ENCODE peak calls at places on chromosomes 2 and 18, in ten cellular contexts. B is sciatic nerve; Z is hypothalamus; R is fibroblast of pulmonary artery; P is GM10248; C is activated T-cell treated with anti-CD3 and anti-CD28 coated beads, Interleukin-2, amount 50 U/mL, for 48 hours; E is ACHN; O is activated B cell treated with CpG ODN at 0.5 μM for 24 hours; U is cardiac muscle cell; F is right cardiac atrium. Q is an unnamed sample.

GRCh38 chr18:10278265-10278664 is 176.2 kb upstream of the APCDD1 start:
- DNase-seq in B (no peak), Z (no peak), R (no peak), P (no peak), C (no peak), E (no peak), O (no peak), U (no peak), F (no peak), Q (no peak)

GRCh38 chr2:217805679-217806479 is 196.9 kb downstream of the TNS1 start:
- DNase-seq in B (peak; percentile 58), Z (no peak), R (no peak), P (no peak), C (no peak), E (no peak), O (no peak), U (no peak), F (peak; percentile 57), Q (no peak)

GRCh38 chr2:159882069-159882468 is 84.1 kb upstream of the CD302 start:
- DNase-seq in B (no peak), Z (no peak), R (no peak), P (no peak), C (no peak), E (no peak), O (no peak), U (no peak), F (no peak), Q (no peak)

GRCh38 chr2:8438996-8439395 is 242.9 kb upstream of the ID2 start:
- DNase-seq in B (no peak), Z (no peak), R (no peak), P (no peak), C (no peak), E (no peak), O (no peak), U (no peak), F (peak; percentile 70), Q (no peak)

GRCh38 chr2:198102841-198103240 is 298.4 kb downstream of the PLCL1 start:
- DNase-seq in B (no peak), Z (no peak), R (no peak), P (no peak), C (no peak), E (no peak), O (no peak), U (no peak), F (no peak), Q (no peak)

GRCh38 chr2:167289651-167290410 is 401.6 kb downstream of the XIRP2 start:
- DNase-seq in B (no peak), Z (no peak), R (no peak), P (no peak), C (no peak), E (peak; percentile 15), O (no peak), U (no peak), F (no peak), Q (no peak)

GRCh38 chr2:168632733-168633132 is 169.7 kb upstream of the NOSTRIN start:
- DNase-seq in B (no peak), Z (no peak), R (peak; percentile 94), P (no peak), C (no peak), E (no peak), O (no peak), U (peak; percentile 93), F (no peak), Q (peak; percentile 89)

GRCh38 chr18:34048423-34048822 is 176.3 kb downstream of the NOL4 start:
- DNase-seq in B (no peak), Z (no peak), R (no peak), P (no peak), C (no peak), E (no peak), O (no peak), U (no peak), F (no peak), Q (no peak)

GRCh38 chr18:28176674-28176932 is 327 bp downstream of the CDH2 start:
- DNase-seq in B (no peak), Z (no peak), R (no peak), P (no peak), C (no peak), E (peak; percentile 8), O (no peak), U (no peak), F (peak; percentile 63), Q (no peak)

GRCh38 chr2:10380048-10380926 is 67.8 kb downstream of the ODC1 start:
- DNase-seq in B (no peak), Z (no peak), R (no peak), P (no peak), C (no peak), E (no peak), O (no peak), U (peak; percentile 20), F (peak; percentile 25), Q (peak; percentile 29)